ENCODE peak calls at places on chromosomes 1 and 21, in six cellular contexts. S is adrenal gland, L is fibroblast of lung, H is upper lobe of right lung, Y is tibial artery, J is heart left ventricle. D is an unnamed sample.

GRCh38 chr21:38081663-38082062 is 165.4 kb upstream of the KCNJ6 start:
- DNase-seq in S (no peak), L (no peak), H (no peak), Y (no peak), J (no peak), D (no peak)

GRCh38 chr1:204459706-204460105 is 34.9 kb downstream of the PIK3C2B start:
- DNase-seq in S (no peak), L (no peak), H (no peak), Y (no peak), J (no peak), D (no peak)

GRCh38 chr1:33886452-33886851 is 22.6 kb downstream of the HMGB4 start:
- DNase-seq in S (no peak), L (no peak), H (no peak), Y (no peak), J (no peak), D (no peak)

GRCh38 chr1:212470059-212470458 is 37.3 kb downstream of the NENF start:
- DNase-seq in S (peak; percentile 97), L (peak; percentile 99), H (peak; percentile 67), Y (peak; percentile 96), J (peak; percentile 87), D (peak; percentile 95)

GRCh38 chr21:45768741-45769049 is 125.2 kb downstream of the PCBP3 start:
- DNase-seq in S (no peak), L (no peak), H (no peak), Y (no peak), J (no peak), D (peak; percentile 51)

GRCh38 chr1:199843856-199844255 is 183.7 kb upstream of the NR5A2 start:
- DNase-seq in S (no peak), L (peak; percentile 38), H (no peak), Y (no peak), J (no peak), D (no peak)

GRCh38 chr1:246782120-246782900 is 58.1 kb downstream of the SCCPDH start:
- DNase-seq in S (peak; percentile 36), L (peak; percentile 83), H (no peak), Y (no peak), J (peak; percentile 57), D (no peak)

GRCh38 chr1:37478451-37478871 is 4.1 kb downstream of the ZC3H12A start:
- DNase-seq in S (peak; percentile 35), L (peak; percentile 80), H (no peak), Y (no peak), J (no peak), D (no peak)

GRCh38 chr1:196105901-196106300 is 502.3 kb downstream of the KCNT2 start:
- DNase-seq in S (no peak), L (peak; percentile 54), H (no peak), Y (no peak), J (no peak), D (no peak)

GRCh38 chr1:164708596-164708995 is 149.6 kb downstream of the PBX1 start:
- DNase-seq in S (no peak), L (no peak), H (no peak), Y (no peak), J (no peak), D (no peak)

GRCh38 chr1:164709541-164710287 is 150.7 kb downstream of the PBX1 start:
- DNase-seq in S (no peak), L (peak; percentile 44), H (no peak), Y (no peak), J (no peak), D (no peak)

GRCh38 chr1:164709108-164709507 is 150.1 kb downstream of the PBX1 start:
- DNase-seq in S (peak; percentile 42), L (no peak), H (no peak), Y (no peak), J (no peak), D (no peak)

GRCh38 chr1:164706596-164706995 is 147.6 kb downstream of the PBX1 start:
- DNase-seq in S (no peak), L (peak; percentile 56), H (no peak), Y (no peak), J (no peak), D (no peak)

GRCh38 chr1:164707868-164708331 is 148.9 kb downstream of the PBX1 start:
- DNase-seq in S (peak; percentile 62), L (peak; percentile 93), H (no peak), Y (no peak), J (peak; percentile 62), D (peak; percentile 65)
- H3K4me1 ChIP-seq in S (peaks cover 27% of the 10 kb centered on the region), L (peaks cover 28% of the 10 kb centered on the region), H (peaks cover 46% of the 10 kb centered on the region), Y (no peaks in the 10 kb centered on the region), J (peaks cover 71% of the 10 kb centered on the region), D (peaks cover 11% of the 10 kb centered on the region)

DNA sequence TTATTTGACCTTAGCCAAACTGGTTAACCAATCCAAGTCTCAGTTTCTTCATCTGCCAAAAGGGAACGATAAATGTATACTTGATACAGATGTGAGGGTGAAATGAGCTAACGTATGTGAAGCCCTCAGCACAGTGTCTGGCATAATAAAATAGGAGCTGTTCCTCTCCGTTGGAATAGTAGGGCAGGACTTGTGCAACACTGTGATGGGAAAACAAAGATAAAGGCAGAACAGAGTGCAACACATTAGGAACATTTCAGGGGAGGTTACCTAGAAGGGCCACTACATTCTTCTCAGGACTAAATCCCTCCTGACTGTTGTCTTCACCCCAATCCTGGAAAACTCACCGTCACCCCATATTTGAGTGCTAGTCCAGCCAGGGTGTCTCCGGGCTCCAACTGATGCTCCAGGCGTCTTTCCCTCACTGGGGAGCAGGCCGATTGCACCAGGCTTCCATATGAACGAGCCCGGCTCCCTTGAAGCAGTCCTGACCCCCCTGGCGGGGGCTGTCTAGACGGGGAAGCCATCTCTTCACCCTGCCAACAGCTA is 896 bp downstream of the LYSMD1 start:
- DNase-seq in S (no peak), L (no peak), H (no peak), Y (no peak), J (no peak), D (no peak)
- H3K36me3 ChIP-seq in S (no peaks in the 10 kb centered on the region), L (peaks cover 14% of the 10 kb centered on the region), H (peaks cover 42% of the 10 kb centered on the region), Y (peaks cover 53% of the 10 kb centered on the region), J (no peaks in the 10 kb centered on the region), D (no peaks in the 10 kb centered on the region)

GRCh38 chr21:14762734-14763694 is 216.9 kb upstream of the SAMSN1 start:
- DNase-seq in S (no peak), L (no peak), H (no peak), Y (no peak), J (no peak), D (no peak)

GRCh38 chr21:14758849-14759248 is 212.7 kb upstream of the SAMSN1 start:
- DNase-seq in S (no peak), L (no peak), H (no peak), Y (no peak), J (no peak), D (no peak)

GRCh38 chr21:14763695-14764064 is 217.6 kb upstream of the SAMSN1 start:
- DNase-seq in S (no peak), L (no peak), H (no peak), Y (no peak), J (no peak), D (no peak)

GRCh38 chr21:14759285-14759684 is 213.2 kb upstream of the SAMSN1 start:
- DNase-seq in S (no peak), L (no peak), H (no peak), Y (no peak), J (no peak), D (no peak)

DNA sequence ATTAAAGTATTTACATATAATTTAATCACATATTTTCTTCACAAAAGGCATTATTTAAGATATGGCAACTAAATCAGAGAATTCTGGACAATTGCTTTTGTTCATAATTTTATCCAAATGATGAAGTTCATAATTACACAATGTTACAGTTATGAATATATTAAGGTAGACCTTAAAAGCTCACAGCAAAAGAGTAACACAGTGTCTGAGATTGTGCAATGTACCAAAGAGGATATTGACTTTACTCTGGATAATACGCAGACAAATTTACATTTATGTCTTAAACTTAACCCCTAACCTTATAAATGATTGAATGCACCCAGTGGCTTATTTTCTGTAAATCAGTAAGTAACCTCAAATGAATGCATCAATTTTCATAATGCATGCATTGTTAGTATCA is 216.2 kb upstream of the SAMSN1 start:
- DNase-seq in S (no peak), L (no peak), H (no peak), Y (no peak), J (no peak), D (no peak)
- H3K27ac ChIP-seq in S (no peak overlapping the region), L (no peak overlapping the region), H (peak overlapping the region; percentile 38), Y (no peak overlapping the region), J (no peak overlapping the region), D (no peak overlapping the region)

DNA sequence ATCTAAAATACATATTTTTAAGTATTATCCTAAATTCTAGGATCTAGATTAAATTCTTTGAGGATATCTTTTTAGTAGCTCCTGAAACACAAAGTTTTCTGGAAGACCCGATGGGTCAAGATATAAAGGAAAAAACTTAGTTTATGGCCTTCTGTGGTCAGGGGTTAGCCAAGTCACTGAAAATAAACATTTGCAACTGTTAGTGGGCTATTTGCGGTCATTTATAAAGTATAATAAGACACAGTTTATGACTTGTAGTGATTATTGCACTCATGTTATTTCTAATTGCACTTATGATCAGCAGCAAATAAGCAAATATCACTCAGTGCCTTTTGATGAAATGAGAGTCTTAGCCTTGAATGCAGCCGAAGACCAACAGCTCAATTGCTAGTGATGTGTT is 183.3 kb downstream of the NFIA start:
- DNase-seq in S (no peak), L (no peak), H (no peak), Y (no peak), J (no peak), D (no peak)
- H3K4me1 ChIP-seq in S (no peaks in the 10 kb centered on the region), L (no peaks in the 10 kb centered on the region), H (no peaks in the 10 kb centered on the region), Y (no peaks in the 10 kb centered on the region), J (peaks cover 37% of the 10 kb centered on the region), D (peaks cover 2% of the 10 kb centered on the region)

DNA sequence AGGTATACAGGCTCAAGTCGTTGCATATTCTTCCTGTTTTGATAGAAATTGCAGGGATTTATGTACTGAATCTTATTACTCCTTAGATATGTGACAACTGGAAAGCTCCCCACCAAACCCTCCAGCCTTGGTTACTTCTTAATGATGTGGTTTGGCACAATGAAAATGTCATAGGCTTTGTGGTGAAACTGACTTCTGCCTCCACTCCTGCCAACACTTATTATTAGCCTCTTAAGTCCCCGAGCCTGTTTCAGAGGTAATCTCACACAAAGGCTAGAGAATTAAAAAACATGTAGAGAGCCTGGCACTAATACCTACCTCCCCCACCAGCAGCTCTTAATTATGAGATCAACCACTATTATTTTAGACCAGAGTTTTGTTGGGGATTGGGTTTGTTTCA is 4.2 kb downstream of the COX20 start:
- DNase-seq in S (no peak), L (peak; percentile 74), H (no peak), Y (no peak), J (no peak), D (no peak)
- H3K36me3 ChIP-seq in S (no peaks in the 10 kb centered on the region), L (peaks cover 8% of the 10 kb centered on the region), H (peaks cover 54% of the 10 kb centered on the region), Y (peaks cover 34% of the 10 kb centered on the region), J (no peaks in the 10 kb centered on the region), D (no peaks in the 10 kb centered on the region)

D was measured in aorta.